ENCODE peak calls at places on chromosomes 2 and 18, in five cellular contexts. R, H, T, A and W are unnamed samples.

GRCh38 chr2:119517433-119517832 is 6.8 kb downstream of the SCTR start:
- DNase-seq in H (no peak), A (peak; percentile 53), R (peak; percentile 10), T (peak; percentile 29), W (no peak)

GRCh38 chr2:226136739-226137138 is 662.9 kb downstream of the IRS1 start:
- DNase-seq in H (no peak), T (no peak), A (peak; percentile 28), R (no peak), W (no peak)

GRCh38 chr2:230795856-230796255 is 68.9 kb upstream of the ITM2C start:
- DNase-seq in H (no peak), T (no peak), R (no peak), A (no peak), W (no peak)

GRCh38 chr18:74796928-74797576 is 199.4 kb downstream of the ZNF407 start:
- DNase-seq in R (no peak), H (no peak), T (peak; percentile 8), A (no peak), W (no peak)

GRCh38 chr2:162828545-162828944 is 10.0 kb downstream of the KCNH7 start:
- DNase-seq in T (no peak), H (no peak), R (no peak), A (no peak), W (no peak)

GRCh38 chr2:197309369-197310231 is 980 bp downstream of the ANKRD44 start:
- DNase-seq in R (peak; percentile 42), T (no peak), A (no peak), H (no peak), W (no peak)

GRCh38 chr2:104901037-104901851 is 47.3 kb downstream of the POU3F3 start:
- DNase-seq in A (no peak), R (no peak), H (no peak), T (no peak), W (no peak)

GRCh38 chr18:47679864-47680263 is 250.6 kb downstream of the SMAD2 start:
- DNase-seq in R (no peak), T (no peak), H (no peak), A (no peak), W (no peak)

GRCh38 chr2:128374001-128374710 is 55.5 kb upstream of the HS6ST1 start:
- DNase-seq in H (no peak), T (no peak), R (no peak), A (no peak), W (no peak)

GRCh38 chr2:15764683-15765011 is 173.0 kb downstream of the DDX1 start:
- DNase-seq in T (no peak), H (no peak), A (no peak), R (no peak), W (no peak)

GRCh38 chr2:127589876-127590275 is 54.4 kb downstream of the MYO7B start:
- DNase-seq in R (no peak), T (no peak), H (no peak), A (no peak), W (no peak)

GRCh38 chr18:37711990-37712389 is 146.4 kb upstream of the CELF4 start:
- DNase-seq in A (no peak), T (no peak), H (no peak), R (no peak), W (no peak)

DNA sequence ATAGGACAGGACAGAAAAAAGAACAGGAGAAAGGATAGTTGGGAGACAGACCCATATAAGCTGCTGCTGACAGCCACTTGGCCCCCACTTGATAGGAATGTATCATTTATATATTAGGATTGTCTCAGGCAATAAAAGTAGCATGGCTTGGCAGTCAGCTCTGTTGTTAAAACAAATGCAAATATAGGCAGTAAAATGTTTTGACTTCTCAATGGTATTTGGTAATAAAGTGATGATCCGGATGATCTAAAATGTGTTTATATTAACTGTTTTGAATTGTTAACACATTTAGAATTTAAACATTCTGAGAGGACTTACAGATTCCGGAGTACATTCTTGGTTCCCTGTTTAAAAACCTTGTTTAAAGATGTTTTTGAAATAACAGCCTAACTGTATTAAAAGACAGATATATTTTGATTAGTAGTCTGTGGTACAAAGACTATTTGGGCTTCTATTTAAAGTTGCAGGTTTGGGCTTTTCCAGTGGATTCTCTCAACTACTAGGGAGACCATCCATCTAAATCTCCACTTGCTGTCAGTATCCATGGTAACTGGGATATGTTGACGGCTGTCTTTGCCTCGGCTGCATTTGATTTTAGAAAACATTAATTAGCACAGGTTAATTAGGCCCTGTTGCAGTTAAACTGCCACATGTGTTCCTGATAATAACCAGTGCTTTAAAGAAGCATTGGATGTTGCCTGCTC is 147.5 kb downstream of the ESCO1 start:
- DNase-seq in A (no peak), H (no peak), T (no peak), R (no peak), W (no peak)
- H3K27ac ChIP-seq in A (no peak overlapping the region), H (no peak overlapping the region), T (no peak overlapping the region), R (no peak overlapping the region), W (no peak overlapping the region)

DNA sequence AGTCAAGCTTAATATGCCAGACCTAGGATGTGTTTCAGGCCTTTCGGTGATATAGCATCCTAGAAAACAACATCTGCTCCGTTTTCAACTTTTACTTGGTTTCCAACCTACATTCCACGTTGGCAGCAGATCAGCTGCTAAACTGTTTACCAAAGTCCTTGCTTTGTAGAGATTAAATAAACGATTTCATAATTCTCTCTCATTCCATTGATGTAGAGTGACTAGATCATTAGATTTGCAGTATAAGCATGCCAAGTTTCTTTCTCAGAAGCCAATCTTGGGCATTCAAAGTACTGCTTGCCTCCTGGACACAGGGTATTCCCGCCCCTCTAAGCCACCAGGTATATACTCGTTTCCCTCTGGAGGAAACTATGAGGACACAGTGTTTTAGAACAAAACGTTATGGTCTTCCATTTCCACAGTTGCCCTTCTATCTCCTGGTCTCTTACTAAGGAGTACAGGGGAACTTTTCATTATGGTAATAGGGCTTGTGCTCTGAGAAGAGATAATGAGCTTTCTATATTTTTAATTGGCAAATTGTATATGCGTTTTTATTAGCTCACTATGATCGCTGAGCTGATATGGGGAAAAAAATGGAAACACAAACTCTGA is 10.5 kb upstream of the INSIG2 start:
- DNase-seq in A (no peak), R (no peak), H (no peak), T (no peak), W (no peak)
- H3K27ac ChIP-seq in A (no peak overlapping the region), R (no peak overlapping the region), H (no peak overlapping the region), T (no peak overlapping the region), W (no peak overlapping the region)

DNA sequence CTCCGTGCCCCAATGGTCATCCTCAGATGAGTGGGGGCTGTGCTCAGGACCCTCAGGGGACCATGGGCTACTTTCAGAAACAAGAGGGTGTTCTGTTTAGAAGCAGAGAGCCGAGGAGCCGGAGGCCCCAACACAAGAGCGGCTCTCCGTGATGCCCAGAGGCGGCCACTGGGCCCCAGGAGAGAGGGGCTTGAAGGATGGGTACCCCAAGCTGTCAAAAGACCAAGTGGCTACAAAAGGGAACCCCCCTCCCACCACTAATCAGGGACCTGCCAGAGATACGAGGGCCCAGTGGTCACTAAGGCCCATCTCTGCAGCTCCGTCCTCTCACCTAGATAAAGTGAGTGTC is 93.6 kb downstream of the HDAC4 start:
- DNase-seq in T (no peak), A (no peak), R (no peak), H (no peak), W (no peak)
- H3K27ac ChIP-seq in T (no peak overlapping the region), A (no peak overlapping the region), R (no peak overlapping the region), H (no peak overlapping the region), W (no peak overlapping the region)

GRCh38 chr2:111897630-111897923 is 830 bp upstream of the MERTK start:
- DNase-seq in R (no peak), T (no peak), A (no peak), H (no peak), W (no peak)

GRCh38 chr2:111897924-111898702 is at the start of gene MERTK:
- DNase-seq in R (peak; percentile 45), H (peak; percentile 73), T (peak; percentile 72), A (peak; percentile 87), W (no peak)

GRCh38 chr2:111896576-111896975 is 1.8 kb upstream of the MERTK start:
- DNase-seq in A (no peak), R (no peak), H (no peak), T (no peak), W (no peak)

GRCh38 chr2:111898703-111899514 is 502 bp downstream of the MERTK start:
- DNase-seq in H (no peak), A (peak; percentile 18), R (peak; percentile 6), T (no peak), W (no peak)

GRCh38 chr2:111896007-111896406 is 2.4 kb upstream of the MERTK start:
- DNase-seq in R (no peak), A (no peak), H (no peak), T (no peak), W (no peak)
- H3K27ac ChIP-seq in R (no peak overlapping the region), A (no peak overlapping the region), H (no peak overlapping the region), T (no peak overlapping the region), W (no peak overlapping the region)

DNA sequence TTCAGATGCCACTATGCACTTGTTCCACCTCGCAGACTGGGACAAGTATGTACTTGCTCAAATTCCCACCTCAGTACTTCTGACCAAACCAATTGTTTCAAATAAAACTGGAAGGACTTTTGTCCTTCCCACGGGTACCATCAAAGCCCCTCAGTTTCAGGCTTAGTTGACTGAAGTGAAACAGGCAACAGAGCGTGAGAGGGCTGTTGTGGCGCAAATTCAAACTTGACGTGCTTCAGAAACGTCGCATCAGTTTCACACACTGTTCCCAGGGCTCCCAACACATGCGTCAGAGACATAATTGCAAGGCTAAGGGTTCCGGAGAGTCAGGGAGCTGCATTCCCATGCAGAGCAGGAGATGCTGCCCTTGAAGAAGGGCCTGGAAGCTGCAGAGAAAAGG is 33.7 kb downstream of the RNF152 start:
- DNase-seq in R (no peak), H (no peak), A (no peak), T (no peak), W (no peak)
- H3K27ac ChIP-seq in R (no peak overlapping the region), H (no peak overlapping the region), A (no peak overlapping the region), T (no peak overlapping the region), W (no peak overlapping the region)

GRCh38 chr2:142843731-142844130 is 33.7 kb upstream of the KYNU start:
- DNase-seq in R (no peak), H (no peak), A (no peak), T (no peak), W (no peak)
- H3K27ac ChIP-seq in R (no peak overlapping the region), H (no peak overlapping the region), A (no peak overlapping the region), T (no peak overlapping the region), W (no peak overlapping the region)